ENCODE peak calls at places on chromosomes 6 and 20, in four cellular contexts. H is IMR-90, F is H9, J is H1. M is an unnamed sample.

GRCh38 chr20:11101696-11102095 is 427.9 kb upstream of the JAG1 start:
- DNase-seq in H (no peak), F (no peak), J (no peak), M (no peak)

GRCh38 chr20:62900692-62901584 is 25.4 kb downstream of the DIDO1 start:
- DNase-seq in F (no peak), H (no peak), J (no peak), M (peak)

GRCh38 chr6:106442351-106442750 is 81.8 kb downstream of the CRYBG1 start:
- DNase-seq in F (no peak), H (no peak), J (no peak), M (no peak)

GRCh38 chr20:60039526-60039925 is 81.3 kb downstream of the CDH26 start:
- DNase-seq in J (no peak), F (no peak), H (no peak), M (no peak)

GRCh38 chr6:75084872-75085381 is 120.9 kb downstream of the COL12A1 start:
- DNase-seq in H (no peak), F (peak), J (no peak), M (peak)

GRCh38 chr6:108200631-108201030 is 34.8 kb downstream of the NR2E1 start:
- DNase-seq in J (no peak), H (peak), F (no peak), M (no peak)

GRCh38 chr6:108788416-108788815 is 59.8 kb upstream of the ARMC2 start:
- DNase-seq in H (no peak), F (no peak), J (no peak), M (no peak)

GRCh38 chr20:62087227-62087626 is 21.5 kb upstream of the TAF4 start:
- DNase-seq in H (no peak), F (no peak), J (no peak), M (no peak)

GRCh38 chr6:105650367-105650766 is 247.5 kb upstream of the PREP start:
- DNase-seq in F (no peak), J (no peak), H (no peak), M (no peak)

GRCh38 chr6:27547157-27548075 is 74.5 kb upstream of the ZNF184 start:
- DNase-seq in H (peak), F (peak), J (no peak), M (peak)

GRCh38 chr6:27840572-27840971 is 71.6 kb downstream of the OR2B2 start:
- DNase-seq in J (no peak), H (no peak), F (no peak), M (no peak)

GRCh38 chr20:19758888-19759331 is 852 bp downstream of the RIN2 start:
- DNase-seq in F (peak), H (no peak), J (no peak), M (peak)

GRCh38 chr6:42010185-42010872 is 40.0 kb upstream of the TAF8 start:
- DNase-seq in J (no peak), H (no peak), F (peak), M (peak)

GRCh38 chr6:160386869-160387518 is 38.8 kb downstream of the SLC22A3 start:
- DNase-seq in H (no peak), F (no peak), J (no peak), M (peak)

GRCh38 chr20:16590234-16590633 is 17.0 kb upstream of the KIF16B start:
- DNase-seq in J (no peak), F (no peak), H (no peak), M (no peak)

GRCh38 chr6:137495652-137496391 is 1.6 kb upstream of the OLIG3 start:
- DNase-seq in J (no peak), H (no peak), F (peak), M (no peak)

GRCh38 chr6:77092971-77093370 is 370.3 kb downstream of the HTR1B start:
- DNase-seq in H (peak), J (no peak), F (no peak), M (no peak)

GRCh38 chr20:45316150-45317080 is 8.3 kb upstream of the MATN4 start:
- DNase-seq in F (no peak), H (no peak), J (no peak), M (no peak)

GRCh38 chr20:49303211-49303610 is 25.4 kb upstream of the ZNFX1 start:
- DNase-seq in H (no peak), F (no peak), J (no peak), M (no peak)

GRCh38 chr20:24567508-24567907 is 98.1 kb downstream of the SYNDIG1 start:
- DNase-seq in F (no peak), J (no peak), H (no peak), M (no peak)

GRCh38 chr6:155216312-155217028 is 47.3 kb upstream of the CLDN20 start:
- DNase-seq in H (no peak), F (peak), J (no peak), M (peak)

GRCh38 chr6:17677602-17678001 is 29.1 kb downstream of the NUP153 start:
- DNase-seq in J (no peak), H (no peak), F (no peak), M (no peak)

GRCh38 chr6:148884461-148884860 is 137.6 kb downstream of the UST start:
- DNase-seq in H (no peak), J (no peak), F (no peak), M (no peak)

GRCh38 chr20:9068232-9068781 is 580 bp upstream of the PLCB4 start:
- DNase-seq in F (peak), J (no peak), H (peak), M (peak)

GRCh38 chr6:106223300-106223930 is 102.1 kb downstream of the ATG5 start:
- DNase-seq in H (peak), F (no peak), J (no peak), M (peak)

GRCh38 chr6:6007311-6008113 is 787 bp upstream of the NRN1 start:
- DNase-seq in H (no peak), F (peak), J (no peak), M (peak)

GRCh38 chr6:66662196-66662595 is 955.2 kb upstream of the EYS start:
- DNase-seq in H (peak), J (no peak), F (no peak), M (peak)

GRCh38 chr6:71181565-71181964 is 107.0 kb upstream of the OGFRL1 start:
- DNase-seq in F (peak), J (peak), H (peak), M (peak)

GRCh38 chr6:149991838-149992237 is 28.1 kb downstream of the ULBP1 start:
- DNase-seq in J (no peak), H (no peak), F (no peak), M (no peak)

GRCh38 chr20:24702501-24703283 is 233.3 kb downstream of the SYNDIG1 start:
- DNase-seq in J (no peak), H (no peak), F (peak), M (no peak)

GRCh38 chr6:118787746-118788419 is 106.1 kb upstream of the ASF1A start:
- DNase-seq in J (no peak), F (no peak), H (no peak), M (no peak)

GRCh38 chr20:38412877-38413577 is 22.1 kb downstream of the SNHG17 start:
- DNase-seq in H (no peak), F (peak), J (no peak), M (no peak)

GRCh38 chr20:44068780-44069191 is 118.2 kb downstream of the JPH2 start:
- DNase-seq in J (no peak), F (no peak), H (no peak), M (no peak)

GRCh38 chr6:34108159-34108558 is 37.7 kb downstream of the GRM4 start:
- DNase-seq in F (no peak), J (no peak), H (no peak), M (no peak)

GRCh38 chr6:34113532-34113931 is 32.4 kb downstream of the GRM4 start:
- DNase-seq in J (no peak), F (no peak), H (no peak), M (no peak)

GRCh38 chr6:34112102-34112501 is 33.8 kb downstream of the GRM4 start:
- DNase-seq in H (no peak), F (no peak), J (no peak), M (no peak)

GRCh38 chr6:34106900-34107299 is 39.0 kb downstream of the GRM4 start:
- DNase-seq in H (no peak), F (no peak), J (no peak), M (no peak)

GRCh38 chr6:34110610-34111009 is 35.3 kb downstream of the GRM4 start:
- DNase-seq in F (no peak), J (no peak), H (no peak), M (no peak)
- H3K4ac ChIP-seq in F (no peak), J (no peak), H (no peak), M (no peak)

DNA sequence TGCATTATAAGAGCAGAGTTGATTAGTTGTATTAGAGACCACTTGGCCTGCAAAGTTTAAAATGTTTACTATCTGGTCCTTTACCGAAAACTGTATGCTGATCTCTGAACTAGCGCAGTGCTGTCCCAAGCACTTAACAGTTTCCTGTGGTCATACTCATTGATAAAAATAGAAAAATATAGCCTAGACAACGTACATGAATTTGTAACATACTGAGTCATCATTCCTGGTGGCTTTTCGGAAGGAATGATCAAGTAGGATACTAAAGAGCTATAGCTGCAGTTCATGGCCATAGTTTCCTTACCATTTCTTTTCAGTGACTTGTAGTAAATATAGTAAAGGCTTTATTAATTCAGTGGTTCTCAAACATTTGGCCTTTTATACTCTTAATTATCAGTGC is 18.4 kb downstream of the TTK start:
- DNase-seq in H (peak), F (no peak), J (no peak), M (no peak)
- H4K5ac ChIP-seq in H (no peak), F (no peak), J (no peak), M (no peak)

GRCh38 chr20:51327251-51327841 is 215.2 kb downstream of the NFATC2 start:
- DNase-seq in F (no peak), J (no peak), H (peak), M (no peak)
- H3K9ac ChIP-seq in F (no peak), J (no peak), H (peak), M (no peak)

DNA sequence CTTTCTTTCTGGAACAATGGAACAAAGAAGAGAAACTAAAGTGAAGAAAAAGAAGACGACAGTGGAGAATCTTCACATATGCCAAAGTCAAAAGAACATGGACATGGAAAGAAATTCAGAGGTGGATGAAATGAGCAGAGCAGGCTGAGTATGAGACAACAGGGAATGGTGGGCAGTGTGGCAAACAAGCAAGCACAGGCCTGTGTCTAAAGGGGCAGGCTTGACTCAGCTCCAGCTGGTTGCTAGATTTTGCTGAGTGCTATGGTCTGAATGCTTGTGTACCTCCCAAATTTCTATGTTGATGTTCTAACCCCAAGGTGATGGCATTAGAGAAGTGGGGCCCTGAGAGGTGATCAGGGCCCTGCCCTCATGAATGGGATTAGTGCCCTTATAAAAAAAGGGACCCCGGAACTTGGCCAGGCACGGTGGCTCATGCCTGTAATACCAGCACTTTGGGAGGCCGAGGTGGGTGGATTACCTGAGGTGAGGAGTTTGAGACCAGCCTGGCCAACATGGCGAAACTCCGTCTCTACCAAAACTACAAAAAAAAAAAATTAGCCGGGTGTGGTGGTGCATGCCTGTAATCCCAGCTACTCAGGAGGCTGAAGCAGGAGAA is 49.6 kb downstream of the ZMYND8 start:
- DNase-seq in F (no peak), J (no peak), H (no peak), M (no peak)
- H3K4ac ChIP-seq in F (no peak), J (no peak), H (no peak), M (no peak)

GRCh38 chr20:46823753-46824152 is 70.9 kb upstream of the EYA2 start:
- DNase-seq in F (no peak), H (no peak), J (no peak), M (no peak)

GRCh38 chr20:46820682-46821081 is 74.0 kb upstream of the EYA2 start:
- DNase-seq in H (no peak), J (no peak), F (no peak), M (no peak)

GRCh38 chr20:46827718-46828458 is 66.8 kb upstream of the EYA2 start:
- DNase-seq in H (peak), F (no peak), J (no peak), M (no peak)

GRCh38 chr20:46826343-46826984 is 68.2 kb upstream of the EYA2 start:
- DNase-seq in H (peak), J (no peak), F (no peak), M (peak)

GRCh38 chr20:46823271-46823747 is 71.3 kb upstream of the EYA2 start:
- DNase-seq in H (no peak), J (no peak), F (no peak), M (no peak)
- H4K5ac ChIP-seq in H (no peak), J (no peak), F (no peak), M (no peak)

GRCh38 chr6:133394630-133395029 is 153.5 kb downstream of the EYA4 start:
- DNase-seq in J (no peak), H (no peak), F (no peak), M (no peak)

GRCh38 chr6:133396630-133397335 is 155.6 kb downstream of the EYA4 start:
- DNase-seq in F (no peak), H (peak), J (no peak), M (no peak)

GRCh38 chr6:133404728-133405127 is 163.6 kb downstream of the EYA4 start:
- DNase-seq in J (no peak), H (no peak), F (no peak), M (no peak)

GRCh38 chr6:133396225-133396624 is 155.1 kb downstream of the EYA4 start:
- DNase-seq in J (no peak), F (no peak), H (no peak), M (no peak)

GRCh38 chr6:133399426-133399825 is 158.3 kb downstream of the EYA4 start:
- DNase-seq in J (no peak), F (no peak), H (no peak), M (no peak)
- H3K9ac ChIP-seq in J (no peak), F (no peak), H (no peak), M (no peak)

GRCh38 chr6:21393426-21394165 is 200.0 kb upstream of the SOX4 start:
- DNase-seq in J (no peak), H (no peak), F (no peak), M (peak)
- H3K4ac ChIP-seq in J (no peak), H (no peak), F (no peak), M (no peak)

DNA sequence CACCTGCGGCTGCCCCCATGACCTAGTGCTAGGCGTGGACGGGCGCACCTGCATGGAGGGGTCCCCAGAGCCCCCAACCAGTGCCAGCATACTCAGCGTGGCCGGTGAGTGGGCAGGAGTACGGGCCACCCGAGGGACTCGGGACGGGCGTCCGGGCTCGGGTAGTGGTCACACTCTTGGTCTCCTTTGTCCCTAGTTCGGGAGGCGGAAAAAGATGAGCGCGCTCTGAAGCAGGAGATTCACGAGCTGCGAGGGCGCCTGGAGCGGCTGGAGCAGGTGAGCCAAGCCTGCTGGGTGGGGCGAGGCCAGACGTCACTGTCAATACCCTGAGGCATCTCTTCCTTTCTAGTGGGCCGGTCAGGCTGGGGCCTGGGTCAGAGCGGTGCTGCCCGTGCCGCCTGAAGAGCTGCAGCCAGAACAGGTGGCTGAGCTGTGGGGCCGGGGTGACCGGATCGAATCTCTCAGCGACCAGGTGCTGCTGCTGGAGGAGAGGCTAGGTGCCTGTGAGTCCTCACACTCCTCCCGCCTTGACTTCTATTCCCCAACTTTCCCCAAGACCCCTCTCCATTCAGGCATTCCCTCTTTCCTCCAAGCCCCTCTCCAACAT is 2.9 kb downstream of the EGFL8 start:
- DNase-seq in F (peak), H (no peak), J (no peak), M (no peak)
- H4K5ac ChIP-seq in F (no peak), H (no peak), J (no peak), M (no peak)

DNA sequence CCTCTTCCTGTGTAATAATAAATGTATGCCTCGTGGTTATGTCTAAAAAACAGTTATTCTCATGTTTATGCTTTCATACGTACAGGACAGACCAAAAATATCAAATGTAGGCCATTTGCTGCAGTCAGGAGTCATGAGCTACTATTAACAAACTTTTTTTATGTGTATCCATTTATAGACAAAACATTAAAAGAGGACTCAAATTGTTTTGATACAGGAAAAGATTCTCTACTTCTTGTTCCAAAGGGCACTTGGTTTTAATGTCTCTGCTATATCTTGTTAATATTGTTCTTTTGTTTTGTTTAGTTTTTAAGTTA is 155.2 kb downstream of the ZDHHC14 start:
- DNase-seq in H (no peak), F (no peak), J (no peak), M (no peak)
- H3K9ac ChIP-seq in H (no peak), F (no peak), J (no peak), M (no peak)

GRCh38 chr20:35735828-35736470 is 6.1 kb downstream of the RBM39 start:
- DNase-seq in H (no peak), J (no peak), F (no peak), M (no peak)
- H3K4ac ChIP-seq in H (no peak), J (no peak), F (no peak), M (no peak)